ENCODE peak calls at places on chromosomes 5 and 9, in four cellular contexts. O is prostate gland, Z is IMR-90, B is ovary. L is an unnamed sample. For H3K4me1, the result is how much of the 10 kb centered on the place peaks cover.

GRCh38 chr9:92616199-92617129 is 53.5 kb downstream of the IPPK start:
- DNase-seq in O (no peak), Z (no peak), B (peak), L (no peak)

GRCh38 chr9:133490865-133491655 is 12.2 kb upstream of the SLC2A6 start:
- DNase-seq in O (no peak), Z (no peak), B (no peak), L (no peak)

GRCh38 chr9:127792417-127793031 is 6.7 kb downstream of the CDK9 start:
- DNase-seq in O (no peak), Z (no peak), B (peak), L (no peak)

GRCh38 chr5:1299961-1300360 is 5.1 kb upstream of the TERT start:
- DNase-seq in O (no peak), Z (no peak), B (peak), L (no peak)

GRCh38 chr5:59874675-59875074 is 18.9 kb downstream of the PDE4D start:
- DNase-seq in O (no peak), Z (peak), B (no peak), L (no peak)

GRCh38 chr9:126261584-126262356 is 64.9 kb upstream of the MVB12B start:
- DNase-seq in O (no peak), Z (no peak), B (no peak), L (no peak)

GRCh38 chr5:133655966-133656365 is 43.6 kb upstream of the FSTL4 start:
- DNase-seq in O (no peak), Z (no peak), B (no peak), L (no peak)

GRCh38 chr5:56422060-56422762 is 189.1 kb upstream of the ANKRD55 start:
- DNase-seq in O (peak), Z (no peak), B (no peak), L (peak)

GRCh38 chr5:158640581-158640980 is 459.1 kb downstream of the EBF1 start:
- DNase-seq in O (no peak), Z (peak), B (no peak), L (no peak)

GRCh38 chr5:114686345-114686744 is 324.5 kb downstream of the KCNN2 start:
- DNase-seq in O (no peak), Z (no peak), B (no peak), L (no peak)

GRCh38 chr9:110768887-110769286 is 100.3 kb downstream of the MUSK start:
- DNase-seq in O (no peak), Z (no peak), B (no peak), L (no peak)

GRCh38 chr9:79127661-79128060 is 444.1 kb upstream of the TLE4 start:
- DNase-seq in O (no peak), Z (no peak), B (no peak), L (no peak)

GRCh38 chr5:35668320-35668719 is 50.7 kb downstream of the SPEF2 start:
- DNase-seq in O (no peak), Z (no peak), B (no peak), L (no peak)

GRCh38 chr5:107516452-107517184 is 154.1 kb downstream of the EFNA5 start:
- DNase-seq in O (no peak), Z (peak), B (no peak), L (no peak)

GRCh38 chr9:93948456-93949072 is 6.6 kb downstream of the BARX1 start:
- DNase-seq in O (no peak), Z (no peak), B (no peak), L (no peak)

GRCh38 chr5:175254155-175254554 is 189.8 kb downstream of the DRD1 start:
- DNase-seq in O (peak), Z (peak), B (no peak), L (no peak)

GRCh38 chr9:134061019-134061687 is 6.7 kb downstream of the BRD3 start:
- DNase-seq in O (no peak), Z (no peak), B (peak), L (no peak)

GRCh38 chr5:79011869-79012268 is 26.8 kb upstream of the ARSB start:
- DNase-seq in O (no peak), Z (no peak), B (no peak), L (no peak)

GRCh38 chr5:141245250-141245717 is at the start of gene PCDHB15:
- DNase-seq in O (no peak), Z (no peak), B (peak), L (no peak)

GRCh38 chr9:120574473-120574872 is 5.5 kb downstream of the CDK5RAP2 start:
- DNase-seq in O (no peak), Z (no peak), B (no peak), L (no peak)

GRCh38 chr5:94884294-94884693 is 265.8 kb downstream of the SLF1 start:
- DNase-seq in O (no peak), Z (no peak), B (no peak), L (no peak)

GRCh38 chr5:1763548-1763911 is 36.1 kb downstream of the MRPL36 start:
- DNase-seq in O (peak), Z (peak), B (peak), L (peak)

GRCh38 chr9:5843450-5844249 is 10.7 kb upstream of the ERMP1 start:
- DNase-seq in O (peak), Z (peak), B (no peak), L (no peak)

GRCh38 chr5:60700347-60700815 is 415 bp upstream of the DEPDC1B start:
- DNase-seq in O (peak), Z (no peak), B (no peak), L (peak)

GRCh38 chr5:122907238-122907637 is 61.8 kb downstream of the SNX24 start:
- DNase-seq in O (no peak), Z (peak), B (no peak), L (no peak)

GRCh38 chr9:99868845-99869244 is 37.6 kb upstream of the STX17 start:
- DNase-seq in O (no peak), Z (peak), B (no peak), L (no peak)

GRCh38 chr5:35857004-35857345 is 284 bp downstream of the IL7R start:
- DNase-seq in O (no peak), Z (no peak), B (no peak), L (no peak)

GRCh38 chr9:14358523-14358922 is 44.6 kb upstream of the NFIB start:
- DNase-seq in O (no peak), Z (peak), B (no peak), L (no peak)

GRCh38 chr5:81065492-81065891 is 105.3 kb downstream of the RASGRF2 start:
- DNase-seq in O (no peak), Z (peak), B (no peak), L (no peak)

GRCh38 chr5:169426674-169427250 is 125.8 kb upstream of the SLIT3 start:
- DNase-seq in O (no peak), Z (no peak), B (no peak), L (no peak)

GRCh38 chr5:131109540-131110255 is 55.4 kb downstream of the HINT1 start:
- DNase-seq in O (peak), Z (peak), B (no peak), L (peak)

GRCh38 chr5:158209219-158209908 is 350.4 kb upstream of the CLINT1 start:
- DNase-seq in O (no peak), Z (no peak), B (no peak), L (no peak)

GRCh38 chr5:177369050-177369912 is 11.6 kb downstream of the RGS14 start:
- DNase-seq in O (no peak), Z (no peak), B (no peak), L (peak)

GRCh38 chr5:141180313-141180712 is 1.9 kb upstream of the PCDHB16 start:
- DNase-seq in O (no peak), Z (no peak), B (no peak), L (no peak)

GRCh38 chr9:37966443-37967271 is 62.7 kb upstream of the SLC25A51 start:
- DNase-seq in O (no peak), Z (peak), B (no peak), L (peak)

GRCh38 chr9:112051812-112052211 is 123.3 kb downstream of the SUSD1 start:
- DNase-seq in O (no peak), Z (no peak), B (no peak), L (no peak)
- H3K4me1 ChIP-seq in O (under half), Z (under half), B (under half), L (under half)

GRCh38 chr5:120532835-120533234 is 68.7 kb downstream of the PRR16 start:
- DNase-seq in O (no peak), Z (no peak), B (no peak), L (no peak)

GRCh38 chr5:120528609-120529008 is 64.5 kb downstream of the PRR16 start:
- DNase-seq in O (no peak), Z (peak), B (no peak), L (no peak)

GRCh38 chr5:120531215-120531614 is 67.1 kb downstream of the PRR16 start:
- DNase-seq in O (no peak), Z (no peak), B (no peak), L (no peak)

GRCh38 chr5:120527251-120527650 is 63.2 kb downstream of the PRR16 start:
- DNase-seq in O (no peak), Z (no peak), B (no peak), L (no peak)

DNA sequence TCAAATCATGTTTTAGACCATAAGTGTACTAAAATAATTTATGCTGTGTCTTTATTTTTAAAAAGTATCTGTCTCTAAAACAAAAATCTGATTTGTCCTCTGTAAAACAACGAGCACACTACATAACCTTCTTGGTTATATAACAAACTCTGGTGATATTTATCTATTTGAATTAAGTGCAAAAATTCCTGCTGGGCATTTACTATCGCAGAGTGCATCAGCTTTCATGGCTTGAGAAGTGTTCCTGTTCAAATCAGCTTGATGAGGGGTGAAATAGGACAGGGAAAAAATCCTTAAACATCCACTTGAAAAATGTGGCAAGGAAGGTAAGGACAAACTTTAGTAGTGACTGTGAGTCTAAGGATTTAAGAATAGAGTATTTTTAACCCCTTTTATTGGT is 65.3 kb downstream of the PRR16 start:
- DNase-seq in O (no peak), Z (no peak), B (no peak), L (no peak)
- TF ChIP-seq POLR2A in O (no peak), Z (no peak), B (no peak), L (no peak)

GRCh38 chr5:112709416-112709815 is 28.3 kb upstream of the APC start:
- DNase-seq in O (no peak), Z (no peak), B (no peak), L (no peak)
- H3K4me3 ChIP-seq in O (no peak), Z (no peak), B (no peak), L (no peak)

GRCh38 chr5:75050415-75050814 is 1.9 kb downstream of the GCNT4 start:
- DNase-seq in O (no peak), Z (no peak), B (peak), L (no peak)
- H3K4me1 ChIP-seq in O (under half), Z (under half), B (under half), L (half or more)

GRCh38 chr5:55172937-55173695 is at the start of gene CDC20B:
- DNase-seq in O (peak), Z (peak), B (peak), L (peak)
- TF ChIP-seq POLR2A in O (no peak), Z (no peak), B (no peak), L (peak)

DNA sequence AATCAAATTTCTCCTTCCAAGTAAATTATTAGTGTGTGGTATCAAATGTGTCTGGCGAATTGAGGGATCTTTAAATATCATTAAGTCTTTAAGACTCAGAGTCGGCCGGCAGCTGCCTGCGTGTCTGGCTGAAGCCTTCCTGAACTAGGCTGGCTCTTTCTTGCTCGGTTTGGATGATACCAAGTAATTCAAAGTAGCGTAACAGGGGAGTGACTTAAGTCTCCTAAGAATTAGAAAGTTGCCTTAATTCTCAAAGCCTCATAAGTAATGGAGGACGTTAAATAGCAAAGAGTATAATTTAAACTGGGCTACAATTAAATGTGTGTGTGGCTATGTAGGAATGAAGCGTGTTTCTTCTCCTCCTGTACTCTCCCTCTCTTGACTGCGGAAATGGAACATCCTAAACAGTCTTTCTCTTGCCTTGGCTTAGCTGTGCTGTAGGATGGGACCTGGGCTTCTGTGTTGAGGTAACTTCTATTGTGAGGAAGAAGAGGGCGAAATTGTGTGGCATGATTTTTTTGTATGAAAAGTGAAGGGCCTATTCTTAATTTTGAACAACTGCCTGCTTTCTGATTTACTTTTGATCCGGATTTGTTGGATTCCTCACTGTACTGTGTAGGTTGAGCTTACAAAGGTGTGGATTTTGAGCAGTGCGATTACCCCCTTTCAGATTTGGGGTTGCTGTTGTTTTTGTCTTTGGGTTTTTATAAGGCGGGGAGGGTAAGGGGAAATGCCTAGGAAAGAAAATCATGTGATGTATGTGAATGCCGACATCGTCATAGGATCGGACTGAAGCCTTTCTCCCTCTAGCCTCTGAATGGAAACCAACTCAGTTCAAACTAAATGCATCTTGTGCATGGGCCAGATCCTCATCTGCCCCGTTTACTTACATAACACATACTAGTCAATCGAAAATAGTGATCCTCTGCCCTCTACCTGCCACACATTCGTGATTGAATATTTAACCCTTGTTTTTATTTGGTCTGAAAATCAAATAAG is 29.9 kb downstream of the CPEB4 start:
- DNase-seq in O (peak), Z (peak), B (peak), L (peak)
- H3K4me3 ChIP-seq in O (peak), Z (peak), B (peak), L (no peak)

GRCh38 chr5:170752257-170753215 is 31.0 kb upstream of the GABRP start:
- DNase-seq in O (peak), Z (no peak), B (no peak), L (peak)
- H3K4me1 ChIP-seq in O (under half), Z (under half), B (under half), L (half or more)

GRCh38 chr9:69324549-69325401 is at the start of gene ENTREP1:
- DNase-seq in O (peak), Z (no peak), B (peak), L (peak)
- TF ChIP-seq POLR2A in O (peak), Z (no peak), B (peak), L (peak)

GRCh38 chr5:32512916-32513315 is 68.4 kb upstream of the ZFR start:
- DNase-seq in O (no peak), Z (no peak), B (no peak), L (no peak)
- H3K4me3 ChIP-seq in O (no peak), Z (no peak), B (no peak), L (no peak)

DNA sequence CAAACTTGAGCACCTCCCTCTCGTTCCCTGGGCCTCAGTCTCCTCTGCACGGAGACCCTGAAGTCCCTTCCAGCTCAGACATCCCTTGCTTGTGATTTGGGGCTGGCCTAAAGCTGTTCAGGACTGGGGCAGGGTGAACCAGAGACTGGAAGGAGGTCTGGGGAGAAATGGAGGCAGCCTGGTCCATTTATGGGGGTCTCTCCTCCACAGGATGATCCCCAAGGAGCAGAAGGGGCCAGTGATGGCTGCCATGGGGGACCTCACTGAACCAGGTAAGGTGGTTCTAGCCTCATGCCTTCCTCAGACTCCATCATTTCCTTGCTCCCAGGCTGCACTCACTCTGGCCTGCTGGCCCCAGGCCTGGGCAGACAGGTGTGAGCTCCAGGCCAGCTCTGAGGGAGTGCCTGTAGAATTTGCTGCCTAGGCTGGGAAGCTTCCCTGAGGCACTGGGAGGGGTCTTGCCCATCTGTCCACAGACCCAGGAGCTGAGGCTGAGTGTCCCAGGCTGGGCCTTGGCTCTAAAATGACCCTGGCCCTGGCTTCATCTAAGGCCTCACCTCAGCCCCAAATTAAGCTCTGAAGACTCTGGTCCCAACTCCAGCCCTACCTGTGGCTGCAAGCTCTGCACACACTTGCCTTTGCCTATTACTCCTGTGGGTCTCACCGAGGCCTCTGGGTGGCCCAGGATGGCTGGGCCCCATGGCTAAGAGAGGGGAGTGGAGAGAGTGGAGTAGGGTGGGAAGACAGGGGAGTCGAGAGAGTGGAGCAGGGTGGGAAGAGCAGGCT is 1.9 kb downstream of the MYOZ3 start:
- DNase-seq in O (no peak), Z (no peak), B (no peak), L (no peak)
- H3K4me1 ChIP-seq in O (under half), Z (under half), B (under half), L (under half)

L was measured in body of pancreas.